ENCODE peak calls at places on chromosomes 5 and 9, in ten cellular contexts. One of them, this sample, is unnamed.

GRCh38 chr5:180639743-180640300 is 9.6 kb downstream of the FLT4 start:
- DNase-seq in mucosa of descending colon: no peak
- DNase-seq in amniotic stem cell: no peak
- DNase-seq in aorta: no peak
- DNase-seq in amniotic epithelial cell: no peak
- DNase-seq in lower lobe of right lung: no peak
- DNase-seq in NCI-H748 treated with DMSO at 0.1 percent for 48 hours: no peak
- DNase-seq in myocyte: no peak
- DNase-seq in NCI-H1930: no peak
- DNase-seq in GM03348: no peak
- DNase-seq in this sample: no peak

GRCh38 chr9:134525070-134525815 is 116.4 kb upstream of the COL5A1 start:
- DNase-seq in mucosa of descending colon: no peak
- DNase-seq in amniotic stem cell: no peak
- DNase-seq in aorta: no peak
- DNase-seq in amniotic epithelial cell: no peak
- DNase-seq in lower lobe of right lung: no peak
- DNase-seq in NCI-H748 treated with DMSO at 0.1 percent for 48 hours: no peak
- DNase-seq in myocyte: no peak
- DNase-seq in NCI-H1930: no peak
- DNase-seq in GM03348: no peak
- DNase-seq in this sample: no peak

GRCh38 chr9:73038613-73039012 is 85.8 kb upstream of the ALDH1A1 start:
- DNase-seq in mucosa of descending colon: no peak
- DNase-seq in amniotic stem cell: no peak
- DNase-seq in aorta: peak
- DNase-seq in amniotic epithelial cell: peak
- DNase-seq in lower lobe of right lung: peak
- DNase-seq in NCI-H748 treated with DMSO at 0.1 percent for 48 hours: no peak
- DNase-seq in myocyte: peak
- DNase-seq in NCI-H1930: no peak
- DNase-seq in GM03348: peak
- DNase-seq in this sample: peak

GRCh38 chr5:137627293-137627692 is 108.6 kb downstream of the KLHL3 start:
- DNase-seq in mucosa of descending colon: no peak
- DNase-seq in amniotic stem cell: no peak
- DNase-seq in aorta: no peak
- DNase-seq in amniotic epithelial cell: no peak
- DNase-seq in lower lobe of right lung: no peak
- DNase-seq in NCI-H748 treated with DMSO at 0.1 percent for 48 hours: peak
- DNase-seq in myocyte: no peak
- DNase-seq in NCI-H1930: no peak
- DNase-seq in GM03348: no peak
- DNase-seq in this sample: no peak

GRCh38 chr9:88747768-88748167 is 212.8 kb downstream of the NXNL2 start:
- DNase-seq in mucosa of descending colon: no peak
- DNase-seq in amniotic stem cell: peak
- DNase-seq in aorta: no peak
- DNase-seq in amniotic epithelial cell: peak
- DNase-seq in lower lobe of right lung: no peak
- DNase-seq in NCI-H748 treated with DMSO at 0.1 percent for 48 hours: no peak
- DNase-seq in myocyte: peak
- DNase-seq in NCI-H1930: no peak
- DNase-seq in GM03348: peak
- DNase-seq in this sample: no peak

GRCh38 chr9:14158911-14159310 is 155.0 kb downstream of the NFIB start:
- DNase-seq in mucosa of descending colon: no peak
- DNase-seq in amniotic stem cell: no peak
- DNase-seq in aorta: no peak
- DNase-seq in amniotic epithelial cell: peak
- DNase-seq in lower lobe of right lung: no peak
- DNase-seq in NCI-H748 treated with DMSO at 0.1 percent for 48 hours: no peak
- DNase-seq in myocyte: peak
- DNase-seq in NCI-H1930: no peak
- DNase-seq in GM03348: peak
- DNase-seq in this sample: no peak

GRCh38 chr9:5870691-5871090 is 20.0 kb upstream of the MLANA start:
- DNase-seq in mucosa of descending colon: peak
- DNase-seq in amniotic stem cell: no peak
- DNase-seq in aorta: no peak
- DNase-seq in amniotic epithelial cell: no peak
- DNase-seq in lower lobe of right lung: peak
- DNase-seq in NCI-H748 treated with DMSO at 0.1 percent for 48 hours: no peak
- DNase-seq in myocyte: peak
- DNase-seq in NCI-H1930: no peak
- DNase-seq in GM03348: no peak
- DNase-seq in this sample: no peak

GRCh38 chr5:152532714-152533113 is 127.6 kb upstream of the NMUR2 start:
- DNase-seq in mucosa of descending colon: peak
- DNase-seq in amniotic stem cell: peak
- DNase-seq in aorta: no peak
- DNase-seq in amniotic epithelial cell: peak
- DNase-seq in lower lobe of right lung: no peak
- DNase-seq in NCI-H748 treated with DMSO at 0.1 percent for 48 hours: peak
- DNase-seq in myocyte: peak
- DNase-seq in NCI-H1930: no peak
- DNase-seq in GM03348: peak
- DNase-seq in this sample: peak

GRCh38 chr9:96160866-96161265 is 141.1 kb downstream of the HSD17B3 start:
- DNase-seq in mucosa of descending colon: no peak
- DNase-seq in amniotic stem cell: no peak
- DNase-seq in aorta: no peak
- DNase-seq in amniotic epithelial cell: no peak
- DNase-seq in lower lobe of right lung: no peak
- DNase-seq in NCI-H748 treated with DMSO at 0.1 percent for 48 hours: no peak
- DNase-seq in myocyte: no peak
- DNase-seq in NCI-H1930: no peak
- DNase-seq in GM03348: no peak
- DNase-seq in this sample: no peak

GRCh38 chr9:92476962-92477361 is 5.3 kb downstream of the ASPN start:
- DNase-seq in mucosa of descending colon: no peak
- DNase-seq in amniotic stem cell: no peak
- DNase-seq in aorta: no peak
- DNase-seq in amniotic epithelial cell: no peak
- DNase-seq in lower lobe of right lung: no peak
- DNase-seq in NCI-H748 treated with DMSO at 0.1 percent for 48 hours: no peak
- DNase-seq in myocyte: no peak
- DNase-seq in NCI-H1930: no peak
- DNase-seq in GM03348: no peak
- DNase-seq in this sample: no peak

GRCh38 chr9:124353811-124354274 is 61.4 kb downstream of the PSMB7 start:
- DNase-seq in mucosa of descending colon: no peak
- DNase-seq in amniotic stem cell: no peak
- DNase-seq in aorta: no peak
- DNase-seq in amniotic epithelial cell: peak
- DNase-seq in lower lobe of right lung: no peak
- DNase-seq in NCI-H748 treated with DMSO at 0.1 percent for 48 hours: no peak
- DNase-seq in myocyte: no peak
- DNase-seq in NCI-H1930: no peak
- DNase-seq in GM03348: peak
- DNase-seq in this sample: no peak

GRCh38 chr9:109918359-109919163 is 138.6 kb downstream of the PALM2AKAP2 start:
- DNase-seq in mucosa of descending colon: peak
- DNase-seq in amniotic stem cell: no peak
- DNase-seq in aorta: no peak
- DNase-seq in amniotic epithelial cell: no peak
- DNase-seq in lower lobe of right lung: no peak
- DNase-seq in NCI-H748 treated with DMSO at 0.1 percent for 48 hours: peak
- DNase-seq in myocyte: no peak
- DNase-seq in NCI-H1930: no peak
- DNase-seq in GM03348: no peak
- DNase-seq in this sample: no peak

GRCh38 chr9:118578467-118578866 is 790.8 kb downstream of the BRINP1 start:
- DNase-seq in mucosa of descending colon: no peak
- DNase-seq in amniotic stem cell: peak
- DNase-seq in aorta: no peak
- DNase-seq in amniotic epithelial cell: peak
- DNase-seq in lower lobe of right lung: no peak
- DNase-seq in NCI-H748 treated with DMSO at 0.1 percent for 48 hours: no peak
- DNase-seq in myocyte: no peak
- DNase-seq in NCI-H1930: no peak
- DNase-seq in GM03348: peak
- DNase-seq in this sample: no peak

GRCh38 chr5:167485395-167485794 is 806.0 kb upstream of the WWC1 start:
- DNase-seq in mucosa of descending colon: no peak
- DNase-seq in amniotic stem cell: no peak
- DNase-seq in aorta: no peak
- DNase-seq in amniotic epithelial cell: peak
- DNase-seq in lower lobe of right lung: no peak
- DNase-seq in NCI-H748 treated with DMSO at 0.1 percent for 48 hours: no peak
- DNase-seq in myocyte: no peak
- DNase-seq in NCI-H1930: no peak
- DNase-seq in GM03348: no peak
- DNase-seq in this sample: no peak

GRCh38 chr9:92736816-92737606 is 27.6 kb downstream of the BICD2 start:
- DNase-seq in mucosa of descending colon: no peak
- DNase-seq in amniotic stem cell: no peak
- DNase-seq in aorta: peak
- DNase-seq in amniotic epithelial cell: peak
- DNase-seq in lower lobe of right lung: no peak
- DNase-seq in NCI-H748 treated with DMSO at 0.1 percent for 48 hours: no peak
- DNase-seq in myocyte: no peak
- DNase-seq in NCI-H1930: no peak
- DNase-seq in GM03348: no peak
- DNase-seq in this sample: no peak

GRCh38 chr9:86983260-86984255 is 36.3 kb upstream of the GAS1 start:
- DNase-seq in mucosa of descending colon: no peak
- DNase-seq in amniotic stem cell: peak
- DNase-seq in aorta: no peak
- DNase-seq in amniotic epithelial cell: peak
- DNase-seq in lower lobe of right lung: no peak
- DNase-seq in NCI-H748 treated with DMSO at 0.1 percent for 48 hours: no peak
- DNase-seq in myocyte: peak
- DNase-seq in NCI-H1930: no peak
- DNase-seq in GM03348: peak
- DNase-seq in this sample: peak

This sample was measured in SJCRH30.